ENCODE peak calls at places on chromosome 9, in six cellular contexts. F, H, Y, J, V and A are unnamed samples.

GRCh38 chr9:130337318-130337717 is 71.8 kb downstream of the HMCN2 start:
- DNase-seq in J (no peak), F (no peak), Y (no peak), H (no peak), V (no peak), A (no peak)

GRCh38 chr9:129270903-129271431 is 92.9 kb upstream of the IER5L start:
- DNase-seq in Y (no peak), F (peak; percentile 70), V (peak; percentile 93), J (no peak), H (no peak), A (no peak)

GRCh38 chr9:120289990-120290925 is 289.7 kb downstream of the CDK5RAP2 start:
- DNase-seq in V (no peak), F (no peak), Y (no peak), H (no peak), J (no peak), A (no peak)

GRCh38 chr9:68704804-68705635 is at the start of gene PIP5K1B:
- DNase-seq in J (peak; percentile 28), V (peak; percentile 93), H (no peak), Y (no peak), F (peak; percentile 93), A (peak; percentile 69)

GRCh38 chr9:106535439-106535838 is 327.5 kb upstream of the ZNF462 start:
- DNase-seq in H (no peak), Y (no peak), J (no peak), F (no peak), V (no peak), A (no peak)

GRCh38 chr9:72527801-72528195 is 6.4 kb downstream of the TMC1 start:
- DNase-seq in H (no peak), J (no peak), F (no peak), Y (no peak), V (no peak), A (no peak)

GRCh38 chr9:7862170-7862569 is 62.6 kb upstream of the DMAC1 start:
- DNase-seq in V (no peak), F (no peak), Y (no peak), J (no peak), H (no peak), A (no peak)

GRCh38 chr9:107274953-107275422 is 8.1 kb upstream of the RAD23B start:
- DNase-seq in F (no peak), J (no peak), H (no peak), V (no peak), Y (peak; percentile 99), A (no peak)

GRCh38 chr9:76893395-76893932 is 12.4 kb downstream of the PRUNE2 start:
- DNase-seq in V (no peak), F (no peak), H (no peak), J (peak; percentile 58), Y (no peak), A (no peak)

GRCh38 chr9:94872921-94873511 is 146.5 kb downstream of the AOPEP start:
- DNase-seq in H (no peak), Y (no peak), J (no peak), F (no peak), V (no peak), A (no peak)

GRCh38 chr9:112278152-112278551 is 55.3 kb downstream of the PTBP3 start:
- DNase-seq in H (no peak), J (no peak), F (no peak), Y (no peak), V (no peak), A (no peak)

GRCh38 chr9:107484117-107484723 is 5.3 kb downstream of the KLF4 start:
- DNase-seq in V (peak; percentile 71), Y (peak; percentile 52), H (no peak), F (peak; percentile 62), J (peak; percentile 35), A (peak; percentile 27)

GRCh38 chr9:15617782-15618181 is 64.9 kb downstream of the CCDC171 start:
- DNase-seq in V (no peak), J (no peak), F (no peak), Y (no peak), H (no peak), A (no peak)

GRCh38 chr9:133057006-133057405 is 4.8 kb upstream of the CEL start:
- DNase-seq in J (no peak), V (no peak), Y (no peak), H (no peak), F (no peak), A (no peak)